ENCODE peak calls at places on chromosomes 7 and 10, in ten cellular contexts. D is upper lobe of right lung, C is AG04450, T is ovary, M is bronchial epithelial cell, A is breast epithelium, P is endothelial cell, U is heart right ventricle, N is psoas muscle, H is fibroblast of the aortic adventitia. K is an unnamed sample.

GRCh38 chr10:61943699-61944444 is 42.4 kb downstream of the ARID5B start:
- DNase-seq in P (no peak), U (no peak), D (no peak), H (peak), T (no peak), M (peak), N (no peak), A (no peak), C (no peak), K (no peak)

GRCh38 chr10:11163990-11164805 is 146.5 kb downstream of the CELF2 start:
- DNase-seq in P (no peak), D (no peak), T (no peak), H (peak), M (no peak), C (no peak), N (no peak), U (no peak), A (no peak), K (peak)

GRCh38 chr7:133436014-133436428 is 183.1 kb downstream of the EXOC4 start:
- DNase-seq in C (peak), D (no peak), M (peak), A (no peak), P (no peak), N (no peak), H (peak), U (no peak), T (peak), K (no peak)

GRCh38 chr10:132911712-132912097 is 30.7 kb downstream of the CFAP46 start:
- DNase-seq in P (no peak), T (no peak), A (no peak), D (peak), C (no peak), N (no peak), U (no peak), H (no peak), M (no peak), K (no peak)

GRCh38 chr7:9231683-9232082 is 798.3 kb downstream of the NXPH1 start:
- DNase-seq in D (no peak), N (no peak), P (no peak), C (no peak), A (no peak), H (no peak), T (no peak), U (no peak), M (no peak), K (no peak)

GRCh38 chr10:69647819-69648218 is 17.8 kb downstream of the FAM241B start:
- DNase-seq in A (no peak), C (no peak), H (no peak), T (no peak), D (peak), M (no peak), P (no peak), U (no peak), N (no peak), K (no peak)

GRCh38 chr7:29299986-29300609 is 105.5 kb downstream of the CHN2 start:
- DNase-seq in N (no peak), A (no peak), C (no peak), H (peak), D (no peak), P (no peak), U (no peak), M (peak), T (no peak), K (no peak)

GRCh38 chr10:69839696-69840345 is 38.1 kb downstream of the COL13A1 start:
- DNase-seq in H (no peak), U (no peak), T (no peak), A (peak), C (no peak), M (no peak), P (no peak), N (no peak), D (no peak), K (no peak)

GRCh38 chr7:151699147-151699546 is 177.8 kb downstream of the PRKAG2 start:
- DNase-seq in U (no peak), H (peak), P (no peak), A (no peak), C (peak), D (no peak), T (no peak), N (no peak), M (no peak), K (no peak)

GRCh38 chr7:92645531-92646061 is 55.4 kb upstream of the FAM133B start:
- DNase-seq in T (no peak), U (no peak), P (peak), D (no peak), A (no peak), N (no peak), H (peak), C (no peak), M (peak), K (peak)

GRCh38 chr10:63707254-63707910 is 186.2 kb downstream of the REEP3 start:
- DNase-seq in D (no peak), M (peak), C (peak), A (no peak), T (no peak), H (peak), U (peak), P (no peak), N (no peak), K (no peak)

GRCh38 chr7:152881893-152882292 is 122.3 kb downstream of the ACTR3B start:
- DNase-seq in A (no peak), P (no peak), D (peak), T (no peak), M (no peak), U (no peak), N (no peak), H (no peak), C (no peak), K (no peak)

GRCh38 chr7:37524807-37525206 is 76.1 kb upstream of the ELMO1 start:
- DNase-seq in M (no peak), U (no peak), P (no peak), A (no peak), H (no peak), T (no peak), D (no peak), C (no peak), N (no peak), K (no peak)

GRCh38 chr10:131559450-131559911 is 248.0 kb upstream of the TCERG1L start:
- DNase-seq in U (no peak), N (no peak), T (no peak), D (peak), H (no peak), C (no peak), M (no peak), P (no peak), A (no peak), K (no peak)

GRCh38 chr10:14397069-14397468 is 66.3 kb upstream of the FRMD4A start:
- DNase-seq in M (peak), C (peak), P (no peak), N (peak), A (no peak), H (peak), U (peak), D (peak), T (peak), K (no peak)

GRCh38 chr10:121974019-121974534 is 940 bp downstream of the NSMCE4A start:
- DNase-seq in C (no peak), M (no peak), N (no peak), A (no peak), U (no peak), D (no peak), H (no peak), P (no peak), T (no peak), K (no peak)

GRCh38 chr10:11300071-11300470 is 282.4 kb downstream of the CELF2 start:
- DNase-seq in H (no peak), M (no peak), A (no peak), C (no peak), N (no peak), D (no peak), U (no peak), P (no peak), T (no peak), K (no peak)

GRCh38 chr7:76069238-76069638 is 21.3 kb downstream of the MDH2 start:
- DNase-seq in D (peak), U (peak), M (peak), H (peak), A (peak), C (peak), N (peak), P (no peak), T (no peak), K (no peak)

GRCh38 chr10:86291616-86292340 is 74.8 kb downstream of the GRID1 start:
- DNase-seq in A (peak), C (no peak), H (no peak), T (no peak), U (no peak), D (peak), P (peak), M (no peak), N (no peak), K (no peak)

GRCh38 chr7:22866965-22867364 is 44.3 kb upstream of the TOMM7 start:
- DNase-seq in U (peak), T (no peak), A (no peak), D (no peak), C (no peak), M (no peak), H (peak), P (no peak), N (no peak), K (no peak)

GRCh38 chr10:44973323-44974081 is 5.1 kb downstream of the DEPP1 start:
- DNase-seq in D (no peak), N (no peak), A (no peak), U (no peak), C (no peak), P (no peak), T (peak), M (no peak), H (no peak), K (no peak)

GRCh38 chr7:134605978-134606923 is 40.4 kb upstream of the BPGM start:
- DNase-seq in P (peak), H (peak), M (peak), A (peak), C (no peak), N (peak), T (peak), U (peak), D (no peak), K (peak)

GRCh38 chr7:94632338-94633024 is 23.5 kb downstream of the SGCE start:
- DNase-seq in M (peak), D (no peak), P (no peak), U (no peak), T (no peak), C (no peak), N (no peak), A (no peak), H (peak), K (no peak)

GRCh38 chr10:103470755-103471653 is 8.0 kb downstream of the CALHM3 start:
- DNase-seq in U (no peak), A (peak), N (peak), P (no peak), C (no peak), M (no peak), H (peak), D (peak), T (no peak), K (peak)

GRCh38 chr10:71319800-71320392 is 837 bp downstream of the SLC29A3 start:
- DNase-seq in C (no peak), U (no peak), A (no peak), T (no peak), D (no peak), H (no peak), M (no peak), P (no peak), N (no peak), K (no peak)

GRCh38 chr10:133097418-133097817 is 9.7 kb downstream of the ADGRA1 start:
- DNase-seq in T (no peak), P (no peak), M (no peak), A (no peak), D (no peak), N (no peak), H (no peak), C (no peak), U (no peak), K (no peak)

GRCh38 chr10:120804020-120804419 is 47.1 kb upstream of the WDR11 start:
- DNase-seq in T (no peak), M (no peak), H (no peak), C (no peak), D (no peak), A (no peak), N (no peak), U (no peak), P (no peak), K (no peak)

GRCh38 chr10:74047304-74047703 is 49.4 kb downstream of the VCL start:
- DNase-seq in D (no peak), U (no peak), T (no peak), M (no peak), H (peak), C (peak), A (no peak), P (no peak), N (no peak), K (no peak)

GRCh38 chr10:44809652-44810051 is 101.5 kb upstream of the TMEM72 start:
- DNase-seq in H (peak), M (peak), N (no peak), U (no peak), A (no peak), P (no peak), C (no peak), T (no peak), D (no peak), K (no peak)

GRCh38 chr7:16421333-16422099 is at the start of gene CRPPA:
- DNase-seq in C (no peak), D (peak), T (peak), M (peak), H (peak), N (peak), P (peak), A (peak), U (peak), K (no peak)

GRCh38 chr7:7799138-7799537 is 80.7 kb upstream of the RPA3 start:
- DNase-seq in A (no peak), M (peak), U (no peak), P (no peak), T (no peak), H (no peak), D (no peak), C (no peak), N (no peak), K (no peak)

GRCh38 chr10:132889091-132889490 is 53.3 kb downstream of the CFAP46 start:
- DNase-seq in M (no peak), P (no peak), C (no peak), D (peak), U (no peak), A (no peak), T (no peak), N (no peak), H (no peak), K (no peak)

GRCh38 chr7:129341838-129342806 is 92.1 kb upstream of the STRIP2 start:
- DNase-seq in A (no peak), U (no peak), P (no peak), H (no peak), C (no peak), T (no peak), M (no peak), N (no peak), D (no peak), K (no peak)

GRCh38 chr7:43501881-43502280 is 81.0 kb upstream of the STK17A start:
- DNase-seq in M (no peak), N (no peak), H (peak), T (no peak), D (no peak), C (no peak), P (no peak), U (no peak), A (no peak), K (no peak)

GRCh38 chr10:133140417-133141143 is 19.4 kb upstream of the KNDC1 start:
- DNase-seq in T (no peak), P (no peak), H (no peak), N (no peak), C (no peak), U (no peak), M (no peak), D (no peak), A (no peak), K (no peak)

GRCh38 chr7:2967238-2967637 is 76.4 kb downstream of the CARD11 start:
- DNase-seq in M (no peak), U (no peak), P (no peak), C (no peak), H (no peak), A (no peak), T (no peak), N (no peak), D (peak), K (no peak)

GRCh38 chr7:117143580-117143979 is 179.3 kb downstream of the WNT2 start:
- DNase-seq in P (no peak), T (no peak), A (no peak), D (no peak), C (no peak), U (no peak), H (no peak), N (no peak), M (peak), K (no peak)

GRCh38 chr7:18119985-18120384 is 92.3 kb upstream of the PRPS1L1 start:
- DNase-seq in C (no peak), N (no peak), P (peak), M (no peak), H (peak), T (no peak), D (no peak), U (no peak), A (no peak), K (no peak)

GRCh38 chr7:14759785-14760184 is 142.8 kb downstream of the DGKB start:
- DNase-seq in U (no peak), T (no peak), D (no peak), P (no peak), N (no peak), M (peak), A (no peak), H (no peak), C (no peak), K (no peak)

GRCh38 chr7:50229964-50230363 is 74.6 kb upstream of the IKZF1 start:
- DNase-seq in H (no peak), M (no peak), T (no peak), C (no peak), P (no peak), N (no peak), D (no peak), U (no peak), A (no peak), K (no peak)

DNA sequence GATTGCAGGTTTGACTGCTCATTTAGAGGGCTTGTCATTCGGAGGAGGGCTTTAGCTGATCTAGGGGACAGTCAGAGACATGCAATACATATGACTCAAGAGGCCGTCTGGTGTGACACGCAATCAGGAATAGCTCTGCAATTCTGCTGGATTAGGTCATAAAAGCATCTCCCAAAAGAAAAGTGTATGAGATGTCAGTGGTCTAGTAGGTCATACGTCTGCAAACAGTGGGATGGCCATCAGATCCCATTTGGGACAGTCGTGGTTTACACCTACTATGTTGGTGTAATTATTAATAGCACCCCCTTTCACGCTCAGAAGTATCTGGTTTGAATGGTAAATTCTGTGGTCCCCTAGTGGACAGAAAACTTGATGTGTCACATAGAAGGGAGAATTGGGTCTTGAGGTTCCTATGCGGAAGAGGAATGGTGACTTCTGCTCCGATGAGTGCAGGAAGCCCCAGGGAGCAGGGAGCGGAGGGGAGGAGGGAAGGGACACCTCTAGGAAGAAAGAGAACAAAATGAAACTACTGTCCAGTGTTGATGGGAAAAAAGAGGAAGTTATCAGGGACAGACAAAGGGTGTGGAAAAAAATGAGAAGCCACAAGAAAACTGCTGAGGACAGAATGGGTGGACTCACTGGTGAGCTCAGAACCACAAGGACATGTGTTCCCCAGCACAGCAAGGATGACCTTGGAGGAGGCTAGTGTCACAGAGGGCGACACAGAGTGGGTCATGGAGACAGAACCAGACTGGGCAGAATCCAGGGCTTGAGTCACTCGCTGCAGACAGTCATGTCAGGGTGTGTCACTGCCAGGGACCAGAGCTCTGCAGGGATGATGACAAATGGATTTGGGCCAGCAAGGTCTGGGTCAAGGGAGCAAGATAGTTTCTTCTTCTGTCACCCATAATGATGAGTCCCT is 59.9 kb downstream of the MAP3K8 start:
- DNase-seq in D (peak), C (no peak), H (peak), T (no peak), U (peak), M (peak), A (no peak), N (peak), P (no peak), K (no peak)
- TF ChIP-seq CTCF in D (peak), C (no peak), H (no peak), T (no peak), U (no peak), M (no peak), A (no peak), N (no peak), P (no peak), K (peak)

GRCh38 chr7:111364413-111364812 is 197.9 kb downstream of the IMMP2L start:
- DNase-seq in T (no peak), M (peak), C (peak), A (no peak), H (peak), P (no peak), D (no peak), N (no peak), U (no peak), K (no peak)
- TF ChIP-seq CTCF in T (no peak), M (no peak), C (no peak), A (no peak), H (no peak), P (no peak), D (no peak), N (no peak), U (no peak), K (no peak)

GRCh38 chr10:31186225-31187010 is 132.6 kb upstream of the ZEB1 start:
- DNase-seq in P (peak), T (no peak), U (no peak), M (no peak), H (no peak), D (no peak), A (no peak), C (no peak), N (no peak), K (no peak)
- TF ChIP-seq CTCF in P (no peak), T (no peak), U (no peak), M (peak), H (no peak), D (no peak), A (no peak), C (no peak), N (no peak), K (peak)

GRCh38 chr7:105808209-105808608 is 68.2 kb downstream of the ATXN7L1 start:
- DNase-seq in D (no peak), C (no peak), N (no peak), A (no peak), P (no peak), U (no peak), H (no peak), T (no peak), M (no peak), K (no peak)

GRCh38 chr7:105802611-105803520 is 73.5 kb downstream of the ATXN7L1 start:
- DNase-seq in C (no peak), M (no peak), T (no peak), A (no peak), N (no peak), P (no peak), U (no peak), H (no peak), D (no peak), K (no peak)

GRCh38 chr7:105806592-105807266 is 69.7 kb downstream of the ATXN7L1 start:
- DNase-seq in M (peak), H (peak), A (no peak), N (no peak), D (no peak), C (no peak), T (no peak), P (no peak), U (no peak), K (no peak)

GRCh38 chr7:105807363-105807762 is 69.0 kb downstream of the ATXN7L1 start:
- DNase-seq in T (no peak), U (no peak), C (no peak), D (no peak), N (no peak), M (no peak), H (no peak), A (no peak), P (no peak), K (no peak)

DNA sequence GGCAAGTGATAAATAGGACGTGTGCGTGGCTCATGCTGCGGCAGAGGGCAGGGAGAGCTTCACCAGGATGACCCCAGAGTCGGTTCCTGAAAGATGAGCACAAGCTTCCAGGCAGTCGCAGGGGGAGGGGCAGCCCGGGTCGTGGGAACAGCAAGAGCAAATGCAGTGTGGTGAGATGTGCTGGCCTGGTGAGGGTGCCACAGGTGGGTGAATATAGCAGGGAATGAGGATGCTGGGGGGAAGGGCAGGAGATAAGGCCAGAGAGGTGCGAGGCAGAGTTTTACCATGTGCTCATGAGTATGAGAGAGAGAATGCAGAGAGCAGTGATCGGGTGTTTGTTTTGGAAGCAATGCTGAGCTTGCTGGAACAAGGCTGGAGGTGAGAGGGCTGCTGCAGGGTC is 70.8 kb downstream of the ATXN7L1 start:
- DNase-seq in N (no peak), C (no peak), A (no peak), D (no peak), U (no peak), M (no peak), H (no peak), T (no peak), P (no peak), K (no peak)
- TF ChIP-seq CTCF in N (no peak), C (no peak), A (no peak), D (no peak), U (no peak), M (no peak), H (no peak), T (no peak), P (no peak), K (no peak)

GRCh38 chr7:66399566-66399965 is 194.4 kb downstream of the TPST1 start:
- DNase-seq in N (no peak), M (peak), A (no peak), C (no peak), T (no peak), U (no peak), D (no peak), H (no peak), P (no peak), K (no peak)
- TF ChIP-seq CTCF in N (no peak), M (no peak), A (no peak), C (no peak), T (no peak), U (no peak), D (no peak), H (no peak), P (no peak), K (no peak)